ENCODE peak calls at places on chromosomes 16 and 17, in six cellular contexts. P is GM06990, W is neural crest cell, D is fibroblast of mammary gland, Q is stomach, O is AG04450. U is an unnamed sample.
A peak's percentile ranks its signal among the peaks of the same experiment; 100 is the strongest.

GRCh38 chr16:81487301-81487720 is 42.7 kb downstream of the CMIP start:
- DNase-seq in Q (no peak), D (peak; percentile 23), W (no peak), O (no peak), P (no peak), U (no peak)

GRCh38 chr17:11668633-11669032 is 70.4 kb downstream of the DNAH9 start:
- DNase-seq in P (no peak), W (no peak), D (no peak), Q (no peak), O (no peak), U (no peak)

GRCh38 chr16:74724820-74725549 is 24.3 kb upstream of the MLKL start:
- DNase-seq in Q (no peak), D (peak; percentile 29), P (no peak), O (peak; percentile 44), W (peak; percentile 21), U (no peak)

GRCh38 chr17:83012873-83013778 is 66.3 kb upstream of the METRNL start:
- DNase-seq in O (peak; percentile 87), Q (no peak), W (no peak), D (no peak), P (no peak), U (no peak)

GRCh38 chr16:11354733-11355574 is 9.7 kb downstream of the RMI2 start:
- DNase-seq in W (no peak), D (peak; percentile 29), P (peak; percentile 76), Q (no peak), O (peak; percentile 69), U (peak; percentile 74)

GRCh38 chr17:11935734-11936406 is 61.4 kb downstream of the ZNF18 start:
- DNase-seq in Q (no peak), D (peak; percentile 63), P (no peak), W (peak; percentile 85), O (no peak), U (no peak)

GRCh38 chr17:46061435-46061834 is 62.4 kb downstream of the STH start:
- DNase-seq in Q (no peak), O (no peak), P (no peak), W (no peak), D (peak; percentile 34), U (no peak)

GRCh38 chr16:51816929-51817328 is 665.9 kb upstream of the SALL1 start:
- DNase-seq in P (no peak), O (no peak), W (no peak), D (peak; percentile 19), Q (no peak), U (no peak)

DNA sequence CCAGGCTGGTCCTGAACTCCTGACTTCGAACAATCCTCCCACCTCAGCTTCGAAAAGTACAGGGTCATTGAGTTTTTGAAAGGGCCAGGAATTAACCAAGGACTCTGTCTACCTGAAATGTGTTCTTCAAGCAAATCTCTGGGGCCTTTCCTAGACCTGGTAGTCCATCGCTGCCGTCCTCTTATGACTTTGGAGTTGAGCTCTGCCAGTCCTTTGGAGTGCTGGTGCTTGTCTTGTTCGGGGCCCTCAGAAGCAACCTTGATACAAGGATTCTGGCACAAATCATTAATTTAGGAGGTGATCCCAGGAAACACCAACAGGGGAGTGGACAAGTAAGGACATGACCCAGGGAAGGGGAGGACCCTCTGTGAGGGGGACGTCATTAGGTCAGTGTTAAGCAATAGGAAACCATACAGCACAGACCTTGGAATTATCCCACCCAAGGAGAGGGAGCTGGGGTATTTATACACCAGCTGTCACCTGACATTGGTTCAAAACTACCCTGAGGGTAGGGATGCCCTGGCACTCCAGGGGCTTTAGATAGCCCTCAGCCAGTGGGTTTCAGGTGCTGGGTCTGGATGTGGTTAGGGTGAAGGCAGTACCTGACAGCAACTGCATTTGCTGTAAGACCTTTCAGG is 187.2 kb downstream of the FOXL1 start:
- DNase-seq in O (no peak), P (no peak), D (no peak), W (no peak), Q (no peak), U (no peak)
- TF ChIP-seq CTCF in O (no peak), P (no peak), D (no peak), W (no peak), Q (no peak), U (no peak)

DNA sequence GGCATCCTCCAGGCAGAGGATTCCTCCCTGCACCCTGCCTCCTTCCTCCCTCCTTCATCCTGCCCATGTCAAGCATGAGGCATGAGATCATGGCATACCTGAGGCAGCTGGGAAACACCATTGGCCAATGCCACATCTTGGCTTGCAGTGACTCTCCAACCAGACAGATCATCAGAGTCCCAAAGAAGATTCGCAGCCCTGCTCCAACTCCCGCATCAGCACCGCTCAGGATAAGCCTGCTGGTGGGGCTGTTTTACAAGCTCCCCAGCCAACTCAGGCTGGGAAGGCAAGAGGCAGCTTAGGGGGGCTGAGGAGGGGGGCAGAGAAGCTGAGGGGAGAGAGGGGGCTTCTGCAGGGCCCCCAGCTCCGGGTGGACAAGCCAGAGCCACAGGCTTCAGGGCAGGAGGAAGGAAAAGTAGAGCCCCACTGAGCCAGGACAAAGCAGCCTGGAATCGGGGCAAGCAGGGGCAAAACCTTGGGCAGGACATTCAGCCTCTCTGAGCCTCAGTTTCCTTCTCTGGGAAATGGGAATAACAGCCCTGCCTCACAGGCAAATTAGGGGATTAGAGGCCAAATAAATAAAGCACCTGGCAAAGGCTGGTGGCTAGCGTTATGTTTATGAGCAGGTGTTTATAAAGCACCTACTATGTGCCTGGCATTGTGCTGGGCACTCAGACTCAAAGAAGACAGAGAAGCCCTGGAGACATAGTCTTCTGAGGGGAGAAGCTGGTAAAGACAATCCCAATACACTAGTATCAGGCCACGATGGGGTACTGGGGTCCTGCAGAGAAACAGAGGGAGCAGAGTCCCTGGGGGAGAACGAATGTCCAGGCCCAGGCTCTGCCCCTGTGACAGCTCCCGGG is 88.1 kb downstream of the GOSR1 start:
- DNase-seq in P (no peak), D (no peak), Q (peak; percentile 9), O (no peak), W (no peak), U (no peak)
- TF ChIP-seq CTCF in P (no peak), D (no peak), Q (no peak), O (peak; percentile 12), W (no peak), U (no peak)

DNA sequence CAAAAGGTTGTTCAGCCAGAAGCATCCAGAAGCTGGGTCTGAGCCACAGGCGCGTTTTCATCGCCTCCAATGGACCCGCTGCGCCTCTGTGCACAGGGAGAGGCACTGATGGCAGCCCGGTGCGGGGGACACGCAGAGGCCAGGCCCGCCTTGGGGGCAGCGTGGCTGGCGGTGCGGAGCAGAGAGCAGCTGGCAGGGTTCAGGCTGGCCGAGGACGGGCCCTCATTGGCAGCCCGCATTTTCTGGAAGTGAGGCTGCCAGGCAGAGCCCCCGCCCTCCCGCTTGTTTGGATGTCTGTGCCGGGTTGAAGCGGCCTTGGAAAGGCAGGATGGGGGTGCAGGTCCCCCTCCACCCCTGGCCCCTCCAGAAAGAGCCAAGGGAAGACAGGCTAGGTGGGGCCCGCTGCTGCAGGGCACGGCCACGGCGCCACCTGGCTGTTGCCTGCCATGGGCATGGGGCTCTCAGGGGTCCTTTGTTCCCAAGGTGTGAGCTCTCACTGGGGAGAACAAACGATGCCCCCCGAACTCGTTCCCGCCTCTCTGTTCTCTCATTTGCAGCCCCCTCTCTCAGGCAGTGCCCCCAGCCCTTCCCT is 18.8 kb downstream of the GSE1 start:
- DNase-seq in D (no peak), O (no peak), Q (no peak), W (no peak), P (no peak), U (no peak)
- TF ChIP-seq CTCF in D (no peak), O (no peak), Q (no peak), W (no peak), P (peak; percentile 18), U (peak; percentile 9)

GRCh38 chr16:31712064-31712540 is 161.5 kb upstream of the ZNF267 start:
- DNase-seq in W (no peak), D (no peak), O (no peak), Q (no peak), P (no peak), U (no peak)

GRCh38 chr16:31710880-31711279 is 162.7 kb upstream of the ZNF267 start:
- DNase-seq in W (no peak), O (no peak), P (no peak), Q (no peak), D (no peak), U (no peak)

GRCh38 chr16:31713071-31713944 is 160.3 kb upstream of the ZNF267 start:
- DNase-seq in P (peak; percentile 84), D (peak; percentile 90), O (peak; percentile 78), W (peak; percentile 82), Q (peak; percentile 95), U (peak; percentile 88)

GRCh38 chr16:31710134-31710533 is 163.5 kb upstream of the ZNF267 start:
- DNase-seq in W (no peak), O (no peak), Q (no peak), P (no peak), D (no peak), U (no peak)

DNA sequence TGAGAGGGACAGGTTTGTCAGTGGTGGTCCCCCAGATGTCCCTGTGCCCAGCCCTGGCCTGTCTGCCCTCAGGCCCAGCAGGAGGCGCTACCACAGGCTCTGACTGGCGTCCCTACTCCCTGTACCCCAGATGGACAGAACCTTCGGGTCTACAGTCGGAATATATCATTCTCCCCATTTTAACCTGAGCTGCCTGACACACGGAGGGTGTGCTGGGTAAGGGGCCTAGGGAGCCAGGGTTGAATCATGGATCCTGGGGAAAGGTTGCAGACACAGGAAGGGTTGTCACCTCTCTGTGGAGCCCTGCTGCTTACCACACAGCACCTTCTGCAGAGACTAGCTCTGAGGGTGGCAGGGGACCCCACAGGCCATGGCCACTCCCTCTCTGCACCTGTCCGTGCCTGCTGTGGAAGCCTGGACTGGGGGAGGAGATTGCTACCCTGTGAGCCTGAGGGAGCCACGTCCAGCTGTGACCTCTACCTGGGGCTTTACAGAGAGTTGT is 162.2 kb upstream of the ZNF267 start:
- DNase-seq in W (no peak), D (no peak), Q (no peak), O (no peak), P (no peak), U (no peak)
- TF ChIP-seq CTCF in W (no peak), D (no peak), Q (no peak), O (no peak), P (peak; percentile 38), U (peak; percentile 28)